ENCODE peak calls at places on chromosomes 6 and 20, in five cellular contexts. R is HCT116, U is HepG2, X is K562, M is GM12878. V is an unnamed sample.

GRCh38 chr6:56062856-56063255 is 184.5 kb downstream of the COL21A1 start:
- DNase-seq in R (no peak), X (no peak), U (no peak), M (no peak), V (no peak)

GRCh38 chr6:36955136-36955535 is 598 bp downstream of the PI16 start:
- DNase-seq in U (no peak), R (no peak), X (no peak), M (no peak), V (no peak)

GRCh38 chr6:53031281-53031680 is 33.9 kb upstream of the FBXO9 start:
- DNase-seq in M (no peak), U (no peak), R (no peak), X (no peak), V (no peak)

GRCh38 chr6:158161566-158162254 is 6.4 kb downstream of the SERAC1 start:
- DNase-seq in R (no peak), M (no peak), X (no peak), U (no peak), V (peak)

GRCh38 chr6:33410050-33410710 is 634 bp upstream of the PHF1 start:
- DNase-seq in U (peak), R (peak), M (peak), X (peak), V (peak)

GRCh38 chr20:2311329-2311728 is 15.5 kb downstream of the TGM3 start:
- DNase-seq in X (no peak), U (no peak), M (no peak), R (no peak), V (no peak)

GRCh38 chr6:37936909-37937308 is 117.4 kb downstream of the ZFAND3 start:
- DNase-seq in U (no peak), R (no peak), M (no peak), X (no peak), V (no peak)

GRCh38 chr20:19009071-19009688 is 195.6 kb downstream of the SCP2D1 start:
- DNase-seq in M (no peak), X (no peak), R (no peak), U (no peak), V (no peak)

GRCh38 chr6:37047421-37047931 is 42.0 kb downstream of the FGD2 start:
- DNase-seq in M (no peak), U (no peak), R (no peak), X (no peak), V (no peak)

GRCh38 chr6:109381747-109382575 is at the start of gene CD164:
- DNase-seq in U (peak), R (peak), M (peak), X (peak), V (peak)

GRCh38 chr6:124795879-124796838 is 166.1 kb upstream of the RNF217 start:
- DNase-seq in R (no peak), X (peak), U (no peak), M (no peak), V (peak)

GRCh38 chr6:169097336-169098052 is 156.2 kb downstream of the THBS2 start:
- DNase-seq in U (no peak), R (no peak), X (no peak), M (no peak), V (no peak)

GRCh38 chr6:132813173-132813856 is 1.1 kb upstream of the RPS12 start:
- DNase-seq in M (no peak), X (peak), R (no peak), U (peak), V (peak)

GRCh38 chr20:3740600-3741301 is 8.3 kb downstream of the HSPA12B start:
- DNase-seq in R (no peak), U (no peak), X (no peak), M (no peak), V (no peak)

GRCh38 chr6:142952614-142953013 is 7.6 kb upstream of the HIVEP2 start:
- DNase-seq in U (no peak), M (no peak), X (no peak), R (no peak), V (no peak)

GRCh38 chr6:144006731-144007454 is 1.2 kb downstream of the PLAGL1 start:
- DNase-seq in M (no peak), U (no peak), R (peak), X (peak), V (peak)

GRCh38 chr6:152094992-152095592 is 287.6 kb downstream of the ESR1 start:
- DNase-seq in X (peak), U (peak), R (peak), M (no peak), V (no peak)

GRCh38 chr20:12847862-12848261 is 160.9 kb upstream of the SPTLC3 start:
- DNase-seq in U (peak), M (no peak), R (no peak), X (no peak), V (peak)

GRCh38 chr6:159577564-159577963 is 115.5 kb downstream of the SOD2 start:
- DNase-seq in R (no peak), U (no peak), X (no peak), M (no peak), V (no peak)

GRCh38 chr6:115467726-115468125 is 593.0 kb downstream of the FRK start:
- DNase-seq in U (no peak), X (no peak), M (no peak), R (no peak), V (no peak)

GRCh38 chr6:163630096-163630495 is 215.6 kb downstream of the QKI start:
- DNase-seq in X (no peak), M (no peak), R (no peak), U (no peak), V (no peak)

GRCh38 chr6:108260126-108260808 is 573 bp downstream of the SNX3 start:
- DNase-seq in R (peak), M (peak), X (peak), U (no peak), V (peak)

GRCh38 chr6:134020543-134020942 is 31.9 kb downstream of the SLC2A12 start:
- DNase-seq in R (no peak), X (no peak), M (no peak), U (no peak), V (no peak)

GRCh38 chr6:8375916-8376315 is 59.4 kb downstream of the SLC35B3 start:
- DNase-seq in X (no peak), R (no peak), U (no peak), M (no peak), V (no peak)

GRCh38 chr6:163416640-163417253 is 2.2 kb downstream of the QKI start:
- DNase-seq in U (peak), R (peak), M (no peak), X (no peak), V (peak)

GRCh38 chr6:83490177-83490576 is 22.2 kb upstream of the PRSS35 start:
- DNase-seq in X (no peak), M (no peak), R (no peak), U (no peak), V (no peak)

GRCh38 chr20:36871640-36872570 is 4.0 kb upstream of the TLDC2 start:
- DNase-seq in M (no peak), X (no peak), R (no peak), U (peak), V (no peak)

GRCh38 chr6:90525421-90525820 is 61.5 kb downstream of the MAP3K7 start:
- DNase-seq in X (no peak), M (no peak), U (no peak), R (no peak), V (no peak)

GRCh38 chr6:139747154-139747553 is 372.7 kb upstream of the CITED2 start:
- DNase-seq in M (no peak), U (no peak), X (no peak), R (no peak), V (no peak)

GRCh38 chr6:45965007-45965406 is 50.7 kb downstream of the CLIC5 start:
- DNase-seq in M (no peak), X (no peak), R (no peak), U (no peak), V (no peak)

GRCh38 chr20:12638633-12639360 is 370.0 kb upstream of the SPTLC3 start:
- DNase-seq in R (no peak), X (no peak), U (no peak), M (no peak), V (peak)

GRCh38 chr20:62736407-62737071 is 27.9 kb downstream of the NTSR1 start:
- DNase-seq in U (no peak), X (no peak), R (peak), M (no peak), V (peak)

GRCh38 chr6:158715330-158716311 is 65.8 kb downstream of the SYTL3 start:
- DNase-seq in X (peak), R (no peak), M (no peak), U (no peak), V (no peak)

DNA sequence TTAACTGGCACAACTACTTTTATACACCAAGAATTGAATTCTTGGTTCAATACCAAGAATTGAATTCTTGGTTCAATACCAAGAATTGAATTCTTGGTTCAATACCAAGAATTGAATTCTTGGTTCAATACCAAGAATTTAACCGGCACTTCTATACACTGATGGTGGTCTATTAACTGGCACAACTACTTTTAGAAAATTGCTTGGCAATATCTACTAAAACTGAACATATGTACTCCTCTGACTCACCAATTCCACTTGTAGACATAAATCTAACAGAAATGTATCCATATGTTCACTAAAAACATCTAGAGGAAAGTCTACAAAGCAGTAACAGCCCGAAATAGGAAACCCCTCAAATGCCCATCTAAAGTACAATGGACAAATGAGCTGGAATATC is 72.0 kb downstream of the KIF16B start:
- DNase-seq in X (no peak), U (no peak), M (no peak), R (no peak), V (no peak)
- TF ChIP-seq REST in X (no peak), U (no peak), M (no peak), R (no peak), V (no peak)

DNA sequence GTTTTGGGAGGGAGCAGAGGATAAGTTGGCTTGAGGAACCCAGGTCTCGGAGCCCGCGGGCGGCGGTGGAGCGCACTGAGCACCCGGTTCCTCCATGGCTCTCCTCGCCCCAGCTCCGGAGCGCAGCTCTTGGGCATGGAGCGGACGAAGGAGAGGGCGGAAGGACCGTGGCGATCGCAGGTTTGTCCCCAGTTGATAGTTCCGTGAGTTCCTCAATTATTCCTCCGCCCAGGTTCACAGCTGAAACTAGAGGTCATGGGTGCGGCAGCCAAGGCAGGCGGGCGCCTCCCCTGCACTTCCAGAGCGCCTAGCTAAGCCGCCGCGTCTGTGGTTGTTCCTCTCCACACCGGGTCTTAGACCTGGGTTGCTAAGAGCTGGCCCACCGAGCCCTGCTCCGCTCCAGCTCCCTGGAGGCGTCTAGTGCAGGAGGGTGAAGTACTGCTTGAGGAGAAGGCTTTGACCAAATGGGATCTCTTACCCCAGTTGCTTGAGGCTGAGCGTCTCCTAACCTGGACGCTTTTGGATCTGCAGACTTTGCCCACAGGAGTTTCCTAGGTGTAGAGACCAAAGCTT is at the start of gene HTR1B:
- DNase-seq in U (no peak), X (no peak), R (no peak), M (no peak), V (peak)
- TF ChIP-seq EZH2 in U (no peak), X (no peak), R (no peak), M (no peak), V (no peak)

DNA sequence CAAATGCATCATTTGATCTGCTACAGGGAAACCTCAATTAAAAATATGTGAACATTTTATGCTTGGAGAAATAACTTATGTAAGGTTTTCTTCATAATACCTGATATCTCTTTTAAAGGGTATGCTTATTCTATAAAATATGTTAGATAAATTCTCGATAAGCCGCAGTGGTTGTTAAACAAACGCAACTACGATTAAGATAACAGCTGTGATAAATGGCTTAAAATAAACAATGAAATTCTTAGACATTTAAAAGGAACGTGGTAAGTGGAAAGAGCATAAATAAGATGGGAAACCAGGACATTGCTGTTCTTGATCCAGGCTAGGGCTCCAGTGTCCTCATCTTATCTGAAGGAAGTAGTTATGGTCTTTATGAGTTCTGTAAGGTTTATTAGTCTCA is 415.9 kb downstream of the CD83 start:
- DNase-seq in R (no peak), U (no peak), X (no peak), M (no peak), V (no peak)
- TF ChIP-seq REST in R (no peak), U (no peak), X (no peak), M (no peak), V (no peak)

GRCh38 chr6:1388081-1388926 is 1.1 kb upstream of the FOXF2 start:
- DNase-seq in M (no peak), R (no peak), X (no peak), U (no peak), V (peak)
- TF ChIP-seq EZH2 in M (peak), R (no peak), X (peak), U (peak), V (peak)

DNA sequence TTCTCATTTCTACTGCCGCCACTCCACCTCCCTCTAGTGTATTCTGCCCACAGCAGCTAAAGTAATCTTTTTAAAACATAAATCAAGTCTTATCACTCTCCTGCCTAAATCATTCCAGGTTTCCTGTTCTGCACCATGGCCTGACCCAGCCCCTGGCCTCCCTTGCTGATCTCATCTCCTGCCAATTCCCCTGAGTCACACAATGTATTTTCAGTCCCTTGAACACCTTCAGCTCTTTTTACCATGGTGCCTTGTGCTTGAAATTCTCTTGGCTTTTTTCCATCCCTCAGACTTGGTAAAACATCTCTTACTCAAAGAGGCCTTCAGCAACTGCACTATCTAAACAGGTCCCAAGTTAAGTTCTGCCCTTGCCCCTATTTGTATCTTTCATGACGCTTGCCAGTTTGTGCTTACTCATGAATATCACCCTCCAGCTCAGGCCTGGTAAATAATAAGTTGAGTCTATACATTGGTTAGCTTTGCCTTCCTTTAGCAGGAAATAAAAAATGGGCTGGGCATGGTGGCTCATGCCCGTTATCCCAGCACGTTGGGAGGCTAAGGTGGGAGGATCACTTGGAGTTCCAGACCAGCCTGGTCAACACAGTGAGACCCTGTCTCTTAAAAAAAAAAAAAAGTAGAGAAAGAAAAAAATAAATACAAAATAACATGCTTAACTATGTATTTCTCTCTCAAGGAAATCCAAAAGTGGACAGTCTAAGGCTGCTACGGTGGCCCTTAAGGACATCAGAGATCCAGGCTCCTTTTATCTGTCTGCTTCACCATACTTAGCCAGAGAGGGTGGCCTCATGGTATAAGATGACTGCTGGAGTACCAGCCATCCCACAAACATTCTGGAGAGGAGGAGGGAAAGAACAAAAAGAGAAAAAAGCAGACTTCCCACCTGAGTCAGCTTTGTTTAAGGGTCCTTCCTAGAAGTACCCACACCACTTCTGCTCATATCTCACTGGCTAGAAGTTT is 62.2 kb downstream of the ARFGEF2 start:
- DNase-seq in R (no peak), X (no peak), U (no peak), M (no peak), V (no peak)
- TF ChIP-seq REST in R (no peak), X (no peak), U (no peak), M (no peak), V (no peak)

GRCh38 chr6:165663736-165664552 is 903 bp upstream of the PDE10A start:
- DNase-seq in M (no peak), X (no peak), R (no peak), U (no peak), V (peak)

GRCh38 chr6:165665384-165665672 is 2.3 kb upstream of the PDE10A start:
- DNase-seq in R (no peak), X (no peak), U (no peak), M (no peak), V (no peak)

GRCh38 chr6:165662671-165663282 is at the start of gene PDE10A:
- DNase-seq in M (no peak), X (no peak), R (no peak), U (no peak), V (peak)

GRCh38 chr6:165663283-165663735 is 268 bp upstream of the PDE10A start:
- DNase-seq in R (no peak), U (no peak), X (no peak), M (no peak), V (peak)

DNA sequence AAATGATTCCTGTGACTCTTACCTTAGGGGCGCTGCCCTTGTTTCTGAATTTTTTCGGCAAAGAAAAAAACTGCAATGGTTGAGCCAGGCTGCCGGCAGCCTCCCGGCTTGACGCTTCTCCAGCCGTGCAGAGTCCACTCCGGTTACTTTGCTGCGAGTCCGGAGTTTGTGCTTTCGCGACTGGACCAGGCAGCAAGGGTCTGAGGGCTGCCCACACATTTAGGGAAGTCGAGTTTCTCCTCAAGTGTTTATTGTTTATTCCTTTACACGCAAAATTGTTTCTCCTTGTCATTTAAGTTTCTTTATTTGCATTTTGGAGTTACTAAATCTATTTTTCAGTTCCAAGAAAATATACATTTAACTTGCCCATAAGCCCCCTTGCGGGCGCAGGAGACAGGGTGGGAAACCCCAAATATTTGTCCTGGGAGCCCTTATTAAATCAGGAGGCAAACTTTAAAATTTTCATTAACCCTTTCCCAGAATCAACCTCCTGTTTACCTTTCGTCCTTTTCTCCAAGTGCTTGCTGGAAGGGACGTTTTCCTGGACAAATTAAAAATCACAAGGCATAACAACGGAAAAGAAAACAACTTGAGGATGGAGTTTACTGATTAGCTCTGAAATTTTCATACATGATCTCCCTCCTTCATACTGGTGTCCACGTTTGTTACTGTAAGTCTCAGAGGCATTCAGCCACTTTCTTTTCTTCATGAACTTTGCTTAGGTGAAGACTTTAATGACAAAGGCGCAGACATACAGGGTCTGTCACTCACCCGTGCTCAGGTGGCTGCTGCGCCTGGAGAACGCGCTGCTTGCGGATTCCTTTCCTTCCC is 1.7 kb upstream of the PDE10A start:
- DNase-seq in R (no peak), M (no peak), U (no peak), X (no peak), V (peak)
- TF ChIP-seq EZH2 in R (no peak), M (no peak), U (no peak), X (no peak), V (peak)

DNA sequence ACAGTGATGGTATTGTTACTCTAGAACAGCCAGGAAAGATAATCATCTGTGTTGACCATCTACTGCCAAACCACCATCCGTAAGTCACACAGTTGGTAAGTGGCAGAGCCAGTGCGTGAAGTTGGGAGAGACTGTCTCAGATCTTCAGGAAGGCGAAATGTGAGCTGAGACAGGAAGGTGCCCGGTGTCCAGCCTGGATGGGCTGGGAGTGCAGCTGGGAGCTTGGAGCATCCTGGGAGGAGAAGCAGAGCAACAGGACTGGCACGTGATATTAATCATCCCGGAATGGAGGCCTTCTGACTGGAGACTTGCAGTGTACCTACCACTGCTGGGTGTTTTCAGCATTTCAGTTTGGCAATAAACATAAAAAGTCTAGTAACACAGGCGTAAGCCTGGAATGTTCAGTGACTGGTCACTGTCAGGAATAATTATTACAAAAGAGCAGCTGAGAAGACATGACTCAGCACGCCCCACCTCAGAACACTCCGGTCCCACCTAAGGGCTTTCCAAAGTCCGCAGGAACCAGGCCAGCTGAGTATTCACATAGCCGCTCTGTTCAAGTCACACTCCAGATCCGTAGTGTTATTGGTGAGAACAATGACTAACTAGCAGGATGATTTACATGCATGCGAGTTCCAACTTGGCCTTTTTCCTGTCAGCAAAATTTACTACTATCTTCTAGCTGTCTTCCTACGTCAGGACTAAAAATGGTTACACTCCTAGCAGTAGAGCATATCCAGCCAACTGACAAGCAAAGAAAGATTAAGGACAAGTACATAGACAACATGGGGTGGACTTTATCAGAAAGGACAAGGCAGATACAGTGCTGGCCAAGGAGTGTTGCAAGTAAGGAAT is 45.1 kb upstream of the PNRC1 start:
- DNase-seq in U (peak), M (no peak), X (peak), R (no peak), V (no peak)
- TF ChIP-seq REST in U (no peak), M (no peak), X (no peak), R (no peak), V (no peak)